ENCODE peak calls at places on chromosomes 2 and 18, in four cellular contexts. K, C, Y and T are unnamed samples.

GRCh38 chr2:18829331-18829902 is 240.0 kb upstream of the NT5C1B start:
- DNase-seq in K (peak), C (peak), Y (no peak), T (no peak)

GRCh38 chr18:2672410-2672809 is 16.9 kb downstream of the SMCHD1 start:
- DNase-seq in K (no peak), C (no peak), Y (no peak), T (no peak)

GRCh38 chr2:207960090-207960489 is 65.2 kb downstream of the PLEKHM3 start:
- DNase-seq in K (no peak), C (no peak), Y (no peak), T (no peak)

GRCh38 chr2:64192080-64192479 is 47.9 kb upstream of the PELI1 start:
- DNase-seq in K (no peak), C (no peak), Y (no peak), T (no peak)

GRCh38 chr2:241851325-241852115 is 7.2 kb downstream of the PDCD1 start:
- DNase-seq in K (no peak), C (no peak), Y (peak), T (peak)

GRCh38 chr18:13430663-13431062 is 212.1 kb downstream of the LDLRAD4 start:
- DNase-seq in K (no peak), C (no peak), Y (no peak), T (no peak)

GRCh38 chr2:183543731-183544130 is 419.5 kb downstream of the NUP35 start:
- DNase-seq in K (no peak), C (no peak), Y (no peak), T (no peak)

GRCh38 chr2:57886196-57886786 is 160.3 kb upstream of the VRK2 start:
- DNase-seq in K (no peak), C (no peak), Y (no peak), T (no peak)

GRCh38 chr2:19767876-19768275 is 133.9 kb downstream of the TTC32 start:
- DNase-seq in K (no peak), C (peak), Y (no peak), T (no peak)

GRCh38 chr18:12011962-12012549 is 30.7 kb downstream of the IMPA2 start:
- DNase-seq in K (no peak), C (peak), Y (no peak), T (no peak)

GRCh38 chr2:238225911-238226697 is 13.7 kb downstream of the HES6 start:
- DNase-seq in K (no peak), C (peak), Y (no peak), T (no peak)

GRCh38 chr18:47931707-47932103 is 1.2 kb upstream of the SMAD2 start:
- DNase-seq in K (peak), C (no peak), Y (no peak), T (peak)

GRCh38 chr2:39523308-39524044 is 86.4 kb upstream of the MAP4K3 start:
- DNase-seq in K (peak), C (peak), Y (no peak), T (no peak)

GRCh38 chr2:200578778-200579177 is 7.0 kb upstream of the AOX1 start:
- DNase-seq in K (peak), C (peak), Y (no peak), T (no peak)

GRCh38 chr2:121947681-121948080 is 192.2 kb downstream of the TSN start:
- DNase-seq in K (no peak), C (no peak), Y (no peak), T (no peak)

GRCh38 chr18:7642491-7642890 is 75.4 kb downstream of the PTPRM start:
- DNase-seq in K (no peak), C (no peak), Y (no peak), T (no peak)

GRCh38 chr2:83022631-83023210 is 1436.4 kb downstream of the SUCLG1 start:
- DNase-seq in K (no peak), C (no peak), Y (no peak), T (no peak)

GRCh38 chr2:232652505-232652851 is 19.1 kb downstream of the EFHD1 start:
- DNase-seq in K (peak), C (no peak), Y (no peak), T (no peak)

GRCh38 chr2:148876589-148877402 is 1.8 kb downstream of the KIF5C start:
- DNase-seq in K (peak), C (no peak), Y (peak), T (peak)

GRCh38 chr2:23293063-23293462 is 91.9 kb upstream of the KLHL29 start:
- DNase-seq in K (no peak), C (no peak), Y (no peak), T (no peak)

GRCh38 chr2:156345582-156345981 is 13.1 kb upstream of the NR4A2 start:
- DNase-seq in K (no peak), C (no peak), Y (no peak), T (no peak)

GRCh38 chr2:130341562-130342019 is 1.1 kb upstream of the IMP4 start:
- DNase-seq in K (peak), C (no peak), Y (no peak), T (no peak)

GRCh38 chr2:126831234-126832005 is 67.3 kb upstream of the TEX51 start:
- DNase-seq in K (peak), C (peak), Y (no peak), T (no peak)

GRCh38 chr2:118814368-118814767 is 33.1 kb downstream of the EN1 start:
- DNase-seq in K (no peak), C (no peak), Y (no peak), T (no peak)

GRCh38 chr2:20352230-20353216 is 1.9 kb upstream of the PUM2 start:
- DNase-seq in K (peak), C (no peak), Y (no peak), T (no peak)

GRCh38 chr2:209771474-209772292 is at the start of gene UNC80:
- DNase-seq in K (peak), C (peak), Y (peak), T (peak)

GRCh38 chr2:195468771-195469170 is 188.3 kb upstream of the SLC39A10 start:
- DNase-seq in K (no peak), C (peak), Y (no peak), T (no peak)

GRCh38 chr2:23480991-23481797 is 96.2 kb downstream of the KLHL29 start:
- DNase-seq in K (peak), C (peak), Y (no peak), T (peak)

GRCh38 chr2:234111523-234111922 is 61.0 kb downstream of the SPP2 start:
- DNase-seq in K (no peak), C (peak), Y (no peak), T (no peak)

GRCh38 chr18:79963658-79964329 is 649 bp upstream of the HSBP1L1 start:
- DNase-seq in K (no peak), C (no peak), Y (no peak), T (no peak)

GRCh38 chr2:152826880-152827279 is 108.5 kb downstream of the ARL6IP6 start:
- DNase-seq in K (no peak), C (peak), Y (no peak), T (no peak)

GRCh38 chr2:53827398-53828175 is 32.2 kb downstream of the GPR75 start:
- DNase-seq in K (peak), C (peak), Y (no peak), T (no peak)

GRCh38 chr2:12534646-12535263 is 182.0 kb upstream of the TRIB2 start:
- DNase-seq in K (peak), C (peak), Y (no peak), T (no peak)

GRCh38 chr18:47736376-47737140 is 193.9 kb downstream of the SMAD2 start:
- DNase-seq in K (no peak), C (no peak), Y (peak), T (no peak)

GRCh38 chr2:184449760-184450159 is 148.6 kb upstream of the ZNF804A start:
- DNase-seq in K (no peak), C (no peak), Y (no peak), T (no peak)

GRCh38 chr2:121955313-121956211 is 200.1 kb downstream of the TSN start:
- DNase-seq in K (no peak), C (no peak), Y (no peak), T (no peak)

GRCh38 chr2:75592028-75592427 is 31.3 kb upstream of the EVA1A start:
- DNase-seq in K (no peak), C (peak), Y (no peak), T (no peak)

GRCh38 chr2:202378001-202378400 is 1.9 kb downstream of the BMPR2 start:
- DNase-seq in K (no peak), C (no peak), Y (no peak), T (no peak)

GRCh38 chr2:17326717-17327116 is 191.5 kb downstream of the RAD51AP2 start:
- DNase-seq in K (no peak), C (no peak), Y (no peak), T (no peak)
- H3K9ac ChIP-seq in K (no peak), C (no peak), Y (no peak), T (no peak)

GRCh38 chr2:174023591-174024523 is 58.7 kb upstream of the SP3 start:
- DNase-seq in K (peak), C (peak), Y (peak), T (peak)
- H4K5ac ChIP-seq in K (peak), C (peak), Y (peak), T (no peak)

GRCh38 chr2:213149949-213150314 is 1.5 kb downstream of the IKZF2 start:
- DNase-seq in K (no peak), C (no peak), Y (no peak), T (no peak)

GRCh38 chr2:213147550-213147949 is 3.9 kb downstream of the IKZF2 start:
- DNase-seq in K (no peak), C (no peak), Y (no peak), T (no peak)

GRCh38 chr2:213149332-213149875 is 2.0 kb downstream of the IKZF2 start:
- DNase-seq in K (peak), C (peak), Y (no peak), T (no peak)

GRCh38 chr2:213150315-213150951 is 979 bp downstream of the IKZF2 start:
- DNase-seq in K (peak), C (peak), Y (peak), T (peak)

GRCh38 chr2:213148572-213149331 is 2.7 kb downstream of the IKZF2 start:
- DNase-seq in K (no peak), C (no peak), Y (no peak), T (no peak)
- H3K9ac ChIP-seq in K (no peak), C (no peak), Y (no peak), T (no peak)

GRCh38 chr2:1654696-1655374 is 89.5 kb downstream of the PXDN start:
- DNase-seq in K (no peak), C (no peak), Y (no peak), T (peak)
- H4K5ac ChIP-seq in K (no peak), C (peak), Y (no peak), T (no peak)

DNA sequence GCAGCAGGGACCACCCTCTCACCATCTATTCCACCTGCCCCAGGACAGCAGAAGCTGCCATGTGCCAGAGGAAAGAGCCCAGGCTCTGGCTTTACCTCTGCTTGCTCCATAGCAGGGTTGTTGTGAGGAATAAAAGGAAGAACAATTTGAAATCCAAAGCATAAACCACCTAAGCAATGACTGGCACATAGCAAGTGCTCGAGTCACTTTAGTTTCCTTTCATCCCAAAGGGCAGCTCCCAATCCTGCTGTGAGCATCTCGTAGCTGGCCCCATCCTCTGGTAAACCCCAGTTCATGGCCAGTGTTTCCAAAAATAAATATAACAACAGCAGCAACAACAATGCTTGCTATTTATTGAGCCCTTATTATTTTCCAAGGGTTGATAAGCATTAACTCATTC is 923.5 kb downstream of the EPHA4 start:
- DNase-seq in K (no peak), C (no peak), Y (no peak), T (no peak)
- H3K9ac ChIP-seq in K (no peak), C (no peak), Y (no peak), T (no peak)